ENCODE peak calls at places on chromosomes 16 and 17, in ten cellular contexts. Q, E, G, Z, U, T, N, J, W and H are unnamed samples.

GRCh38 chr16:58515125-58515870 is at the start of gene SETD6:
- DNase-seq in Q (peak), E (peak), G (peak), Z (peak), U (peak), T (peak), N (peak), J (peak), W (peak), H (peak)

GRCh38 chr16:77675464-77676324 is 46.6 kb upstream of the NUDT7 start:
- DNase-seq in Q (peak), E (peak), G (peak), Z (no peak), U (peak), T (peak), N (peak), J (peak), W (peak), H (peak)

GRCh38 chr17:19646788-19647696 is 1.5 kb upstream of the ALDH3A2 start:
- DNase-seq in Q (no peak), E (peak), G (no peak), Z (no peak), U (peak), T (no peak), N (no peak), J (peak), W (no peak), H (no peak)

GRCh38 chr17:53490447-53490968 is 332.2 kb upstream of the KIF2B start:
- DNase-seq in Q (no peak), E (no peak), G (no peak), Z (no peak), U (no peak), T (no peak), N (no peak), J (no peak), W (no peak), H (no peak)

GRCh38 chr16:56848056-56848936 is 16.7 kb upstream of the SLC12A3 start:
- DNase-seq in Q (no peak), E (peak), G (peak), Z (peak), U (peak), T (no peak), N (no peak), J (no peak), W (no peak), H (no peak)

GRCh38 chr17:7855643-7856080 is 796 bp downstream of the TMEM88 start:
- DNase-seq in Q (peak), E (no peak), G (no peak), Z (no peak), U (no peak), T (peak), N (no peak), J (no peak), W (no peak), H (no peak)

GRCh38 chr16:88926374-88926990 is 50.5 kb downstream of the CBFA2T3 start:
- DNase-seq in Q (no peak), E (no peak), G (no peak), Z (no peak), U (no peak), T (no peak), N (no peak), J (peak), W (no peak), H (no peak)

GRCh38 chr17:54900457-54901229 is at the start of gene TOM1L1:
- DNase-seq in Q (peak), E (peak), G (peak), Z (peak), U (peak), T (peak), N (peak), J (peak), W (no peak), H (peak)

GRCh38 chr17:1491406-1492248 is 859 bp downstream of the MYO1C start:
- DNase-seq in Q (peak), E (peak), G (no peak), Z (peak), U (peak), T (no peak), N (no peak), J (peak), W (no peak), H (peak)

GRCh38 chr16:19071811-19072777 is 4.7 kb downstream of the COQ7 start:
- DNase-seq in Q (no peak), E (peak), G (no peak), Z (no peak), U (peak), T (peak), N (no peak), J (peak), W (peak), H (peak)

GRCh38 chr16:50671644-50672260 is 9.4 kb downstream of the SNX20 start:
- DNase-seq in Q (no peak), E (peak), G (no peak), Z (no peak), U (peak), T (no peak), N (no peak), J (no peak), W (no peak), H (peak)

GRCh38 chr16:68574479-68574878 is 35.4 kb downstream of the ZFP90 start:
- DNase-seq in Q (no peak), E (no peak), G (no peak), Z (no peak), U (no peak), T (no peak), N (no peak), J (no peak), W (no peak), H (no peak)

GRCh38 chr17:20077978-20078674 is 69.0 kb downstream of the SPECC1 start:
- DNase-seq in Q (no peak), E (no peak), G (no peak), Z (no peak), U (no peak), T (no peak), N (no peak), J (no peak), W (no peak), H (no peak)

GRCh38 chr17:55433029-55433628 is 11.5 kb upstream of the MMD start:
- DNase-seq in Q (no peak), E (no peak), G (no peak), Z (no peak), U (peak), T (no peak), N (no peak), J (no peak), W (no peak), H (no peak)

GRCh38 chr16:14003119-14003570 is 68.0 kb upstream of the MRTFB start:
- DNase-seq in Q (peak), E (peak), G (peak), Z (peak), U (peak), T (peak), N (peak), J (no peak), W (no peak), H (peak)

GRCh38 chr16:80936410-80936809 is 70.3 kb downstream of the CMC2 start:
- DNase-seq in Q (no peak), E (peak), G (no peak), Z (no peak), U (peak), T (no peak), N (no peak), J (no peak), W (no peak), H (no peak)

GRCh38 chr17:63881935-63882601 is at the start of gene GH2:
- DNase-seq in Q (no peak), E (peak), G (no peak), Z (no peak), U (peak), T (no peak), N (no peak), J (peak), W (peak), H (peak)

GRCh38 chr16:10876305-10876704 is 697 bp upstream of the CIITA start:
- DNase-seq in Q (no peak), E (no peak), G (no peak), Z (no peak), U (no peak), T (no peak), N (no peak), J (no peak), W (no peak), H (no peak)

GRCh38 chr16:29290631-29291247 is 115.8 kb downstream of the NPIPB11 start:
- DNase-seq in Q (peak), E (peak), G (peak), Z (peak), U (peak), T (peak), N (peak), J (peak), W (peak), H (peak)

GRCh38 chr16:57113042-57113453 is 20.7 kb downstream of the CPNE2 start:
- DNase-seq in Q (no peak), E (peak), G (no peak), Z (no peak), U (peak), T (no peak), N (no peak), J (no peak), W (no peak), H (no peak)

GRCh38 chr16:89720859-89721643 is at the start of the genes VPS9D1 and ZNF276:
- DNase-seq in Q (peak), E (peak), G (no peak), Z (peak), U (peak), T (peak), N (peak), J (peak), W (peak), H (peak)

GRCh38 chr16:67346328-67346727 is 19.7 kb downstream of the LRRC36 start:
- DNase-seq in Q (no peak), E (no peak), G (no peak), Z (no peak), U (no peak), T (no peak), N (no peak), J (no peak), W (no peak), H (no peak)

GRCh38 chr16:62648256-62648655 is 612.0 kb upstream of the CDH8 start:
- DNase-seq in Q (no peak), E (no peak), G (no peak), Z (no peak), U (no peak), T (no peak), N (no peak), J (no peak), W (no peak), H (no peak)

GRCh38 chr17:32588982-32589381 is 102.2 kb downstream of the CDK5R1 start:
- DNase-seq in Q (no peak), E (no peak), G (no peak), Z (no peak), U (no peak), T (no peak), N (no peak), J (no peak), W (no peak), H (no peak)

GRCh38 chr17:263773-264172 is 82.3 kb upstream of the DOC2B start:
- DNase-seq in Q (peak), E (no peak), G (no peak), Z (no peak), U (no peak), T (no peak), N (no peak), J (peak), W (no peak), H (no peak)

GRCh38 chr17:28524476-28525415 is 18.6 kb downstream of the FOXN1 start:
- DNase-seq in Q (no peak), E (peak), G (no peak), Z (peak), U (peak), T (no peak), N (no peak), J (no peak), W (no peak), H (no peak)

GRCh38 chr16:24975428-24975889 is 39.7 kb downstream of the ARHGAP17 start:
- DNase-seq in Q (no peak), E (peak), G (no peak), Z (no peak), U (no peak), T (no peak), N (no peak), J (no peak), W (no peak), H (no peak)

GRCh38 chr17:19579867-19580565 is 46.4 kb downstream of the SLC47A1 start:
- DNase-seq in Q (no peak), E (no peak), G (no peak), Z (peak), U (peak), T (no peak), N (no peak), J (peak), W (no peak), H (peak)

GRCh38 chr17:80986816-80987480 is 4.7 kb upstream of the CHMP6 start:
- DNase-seq in Q (no peak), E (no peak), G (no peak), Z (peak), U (no peak), T (no peak), N (no peak), J (no peak), W (no peak), H (no peak)

GRCh38 chr16:17392857-17393421 is 77.8 kb downstream of the XYLT1 start:
- DNase-seq in Q (no peak), E (no peak), G (no peak), Z (no peak), U (no peak), T (no peak), N (no peak), J (no peak), W (no peak), H (no peak)

GRCh38 chr17:82129095-82129494 is 31.1 kb upstream of the FASN start:
- DNase-seq in Q (no peak), E (no peak), G (no peak), Z (no peak), U (no peak), T (no peak), N (no peak), J (no peak), W (no peak), H (no peak)

GRCh38 chr17:82127315-82127595 is 29.2 kb upstream of the FASN start:
- DNase-seq in Q (no peak), E (no peak), G (no peak), Z (no peak), U (no peak), T (no peak), N (no peak), J (no peak), W (no peak), H (no peak)

GRCh38 chr17:82128287-82128686 is 30.3 kb upstream of the FASN start:
- DNase-seq in Q (no peak), E (no peak), G (no peak), Z (no peak), U (no peak), T (no peak), N (no peak), J (no peak), W (no peak), H (no peak)

GRCh38 chr17:82127704-82128103 is 29.7 kb upstream of the FASN start:
- DNase-seq in Q (no peak), E (no peak), G (no peak), Z (no peak), U (no peak), T (no peak), N (no peak), J (no peak), W (no peak), H (peak)

GRCh38 chr17:82126479-82127314 is 28.7 kb upstream of the FASN start:
- DNase-seq in Q (no peak), E (no peak), G (no peak), Z (no peak), U (no peak), T (no peak), N (no peak), J (no peak), W (no peak), H (no peak)
- TF ChIP-seq CTCF in Q (no peak), E (no peak), G (no peak), Z (no peak), U (no peak), T (no peak), N (no peak), J (no peak), W (no peak), H (no peak)

GRCh38 chr17:43844241-43844640 is 2.7 kb upstream of the CD300LG start:
- DNase-seq in Q (peak), E (no peak), G (no peak), Z (no peak), U (no peak), T (no peak), N (no peak), J (no peak), W (no peak), H (no peak)

GRCh38 chr17:43842975-43843325 is 4.0 kb upstream of the CD300LG start:
- DNase-seq in Q (no peak), E (no peak), G (no peak), Z (no peak), U (no peak), T (no peak), N (no peak), J (no peak), W (no peak), H (no peak)

GRCh38 chr17:43845772-43846171 is 1.2 kb upstream of the CD300LG start:
- DNase-seq in Q (no peak), E (no peak), G (no peak), Z (no peak), U (no peak), T (no peak), N (no peak), J (no peak), W (no peak), H (no peak)

GRCh38 chr17:43839670-43840101 is 6.7 kb upstream of the MPP3 start:
- DNase-seq in Q (no peak), E (no peak), G (no peak), Z (no peak), U (no peak), T (no peak), N (no peak), J (no peak), W (no peak), H (no peak)

GRCh38 chr17:43840814-43841213 is 6.2 kb upstream of the CD300LG start:
- DNase-seq in Q (no peak), E (peak), G (no peak), Z (no peak), U (peak), T (no peak), N (no peak), J (no peak), W (no peak), H (no peak)
- TF ChIP-seq CTCF in Q (no peak), E (no peak), G (peak), Z (no peak), U (peak), T (no peak), N (no peak), J (no peak), W (no peak), H (no peak)

GRCh38 chr17:4366312-4367063 is at the start of gene UBE2G1:
- DNase-seq in Q (peak), E (peak), G (peak), Z (peak), U (peak), T (peak), N (peak), J (peak), W (peak), H (peak)
- TF ChIP-seq CTCF in Q (no peak), E (peak), G (no peak), Z (no peak), U (peak), T (no peak), N (no peak), J (peak), W (peak), H (peak)

DNA sequence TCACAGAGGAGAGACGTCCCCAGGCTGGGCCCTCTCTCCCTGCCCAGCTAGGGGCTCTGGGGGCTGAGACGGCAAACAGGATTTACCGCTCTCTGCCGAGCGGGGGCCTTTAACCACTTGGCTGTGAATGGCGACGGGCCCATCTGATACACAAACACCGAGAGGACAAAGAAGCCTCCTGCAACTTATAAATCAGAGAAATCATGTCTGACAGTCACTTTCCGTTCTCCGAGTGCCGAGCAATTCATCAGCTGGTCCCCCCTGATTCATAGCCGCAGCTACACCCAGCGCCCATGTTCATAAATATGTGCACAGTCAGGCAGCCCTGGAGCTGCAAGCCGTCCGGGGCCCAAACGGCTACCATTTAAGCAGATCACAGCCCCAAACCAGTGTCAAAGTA is 154.4 kb downstream of the C16orf78 start:
- DNase-seq in Q (no peak), E (peak), G (no peak), Z (no peak), U (peak), T (no peak), N (peak), J (no peak), W (peak), H (no peak)
- TF ChIP-seq CTCF in Q (no peak), E (no peak), G (no peak), Z (no peak), U (no peak), T (no peak), N (no peak), J (no peak), W (no peak), H (no peak)

GRCh38 chr17:48605409-48605864 is 651 bp upstream of the HOXB6 start:
- DNase-seq in Q (no peak), E (no peak), G (no peak), Z (no peak), U (no peak), T (no peak), N (no peak), J (no peak), W (no peak), H (no peak)

GRCh38 chr17:48606892-48607241 is 2.1 kb upstream of the HOXB6 start:
- DNase-seq in Q (no peak), E (no peak), G (no peak), Z (no peak), U (no peak), T (no peak), N (no peak), J (no peak), W (no peak), H (no peak)

GRCh38 chr17:48605991-48606891 is 1.5 kb upstream of the HOXB6 start:
- DNase-seq in Q (no peak), E (no peak), G (no peak), Z (no peak), U (no peak), T (no peak), N (no peak), J (no peak), W (no peak), H (no peak)

GRCh38 chr17:48603959-48604769 is 622 bp downstream of the HOXB6 start:
- DNase-seq in Q (no peak), E (no peak), G (no peak), Z (no peak), U (no peak), T (no peak), N (no peak), J (no peak), W (no peak), H (no peak)

GRCh38 chr17:48604770-48605329 is at the start of gene HOXB6:
- DNase-seq in Q (no peak), E (no peak), G (no peak), Z (no peak), U (no peak), T (no peak), N (no peak), J (no peak), W (no peak), H (no peak)
- TF ChIP-seq CTCF in Q (no peak), E (no peak), G (no peak), Z (no peak), U (no peak), T (no peak), N (no peak), J (no peak), W (no peak), H (no peak)

DNA sequence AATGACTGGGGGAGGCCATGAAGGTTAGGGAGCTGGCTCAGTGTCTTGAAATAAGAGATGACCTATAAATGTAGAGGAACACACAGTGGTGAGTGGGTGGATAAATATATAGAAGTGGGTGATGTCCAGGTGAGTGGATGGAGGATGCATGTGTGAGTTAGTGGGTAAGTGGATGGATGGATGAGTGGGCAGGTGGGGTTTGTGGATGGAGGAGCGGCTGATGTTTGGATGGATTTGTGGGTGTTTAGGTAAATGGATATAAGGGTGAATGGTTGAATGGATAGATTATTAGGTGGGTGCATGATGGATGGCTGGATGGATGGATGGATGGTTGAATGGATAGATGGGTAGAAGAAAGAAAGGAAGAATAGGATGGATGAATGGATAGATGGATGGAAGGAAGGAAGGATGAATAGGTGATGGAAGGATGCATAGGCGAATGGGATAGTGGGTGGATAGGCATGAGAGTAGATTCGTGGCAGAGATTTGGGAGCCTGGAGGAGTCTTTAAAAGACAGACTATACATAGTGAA is 19.1 kb upstream of the TAC4 start:
- DNase-seq in Q (no peak), E (no peak), G (no peak), Z (no peak), U (no peak), T (no peak), N (no peak), J (no peak), W (no peak), H (no peak)
- TF ChIP-seq CTCF in Q (no peak), E (no peak), G (no peak), Z (no peak), U (no peak), T (no peak), N (no peak), J (no peak), W (no peak), H (no peak)

GRCh38 chr17:82245144-82246039 is 16.6 kb downstream of the SLC16A3 start:
- DNase-seq in Q (peak), E (no peak), G (no peak), Z (peak), U (no peak), T (no peak), N (no peak), J (no peak), W (no peak), H (no peak)

GRCh38 chr17:82246040-82246364 is 17.2 kb downstream of the SLC16A3 start:
- DNase-seq in Q (peak), E (no peak), G (no peak), Z (peak), U (no peak), T (no peak), N (no peak), J (no peak), W (no peak), H (no peak)

GRCh38 chr17:82242977-82243647 is 14.3 kb downstream of the SLC16A3 start:
- DNase-seq in Q (peak), E (peak), G (no peak), Z (peak), U (peak), T (peak), N (no peak), J (peak), W (peak), H (no peak)

GRCh38 chr17:82243648-82244412 is 15.0 kb downstream of the SLC16A3 start:
- DNase-seq in Q (peak), E (no peak), G (no peak), Z (peak), U (peak), T (no peak), N (no peak), J (no peak), W (no peak), H (no peak)

GRCh38 chr17:82244413-82245140 is 15.7 kb downstream of the SLC16A3 start:
- DNase-seq in Q (peak), E (peak), G (no peak), Z (peak), U (peak), T (peak), N (no peak), J (no peak), W (no peak), H (no peak)
- TF ChIP-seq CTCF in Q (peak), E (peak), G (peak), Z (no peak), U (peak), T (no peak), N (peak), J (peak), W (peak), H (peak)